ENCODE peak calls at places on chromosomes 13 and 19, in five cellular contexts. F is A549, U is K562, X is GM12878, E is HepG2. M is an unnamed sample.

GRCh38 chr19:58007285-58007684 is 4.7 kb upstream of the ZNF606 start:
- DNase-seq in E (peak; percentile 18), U (no peak), X (no peak), F (peak; percentile 42), M (peak; percentile 81)

GRCh38 chr19:4866595-4867424 is 657 bp downstream of the PLIN3 start:
- DNase-seq in F (no peak), U (peak; percentile 74), X (no peak), E (peak; percentile 34), M (peak; percentile 79)

GRCh38 chr13:63774133-63774532 is 2358.5 kb upstream of the PCDH20 start:
- DNase-seq in X (no peak), E (no peak), F (no peak), U (no peak), M (no peak)

GRCh38 chr19:54257116-54257480 is at the start of gene LILRB5:
- DNase-seq in X (no peak), U (no peak), F (no peak), E (no peak), M (no peak)

GRCh38 chr13:33076451-33076992 is 60.3 kb downstream of the KL start:
- DNase-seq in F (no peak), E (no peak), U (no peak), X (no peak), M (no peak)

GRCh38 chr13:39777527-39778061 is 122.1 kb downstream of the COG6 start:
- DNase-seq in U (no peak), E (no peak), X (no peak), F (peak; percentile 58), M (peak; percentile 39)

GRCh38 chr13:74301200-74302063 is 167.2 kb upstream of the KLF12 start:
- DNase-seq in E (no peak), X (no peak), F (no peak), U (no peak), M (peak; percentile 39)

GRCh38 chr19:33383722-33384292 is 10.3 kb downstream of the CEBPG start:
- DNase-seq in X (no peak), U (no peak), E (no peak), F (no peak), M (no peak)

GRCh38 chr19:43618921-43619261 is 538 bp downstream of the ZNF428 start:
- DNase-seq in U (no peak), X (peak; percentile 30), E (peak; percentile 79), F (peak; percentile 62), M (no peak)

GRCh38 chr13:49329831-49330545 is 82.3 kb downstream of the CDADC1 start:
- DNase-seq in X (no peak), E (no peak), U (no peak), F (no peak), M (no peak)

GRCh38 chr19:16564842-16565241 is 7.4 kb downstream of the SLC35E1 start:
- DNase-seq in X (no peak), E (no peak), F (no peak), U (peak; percentile 2), M (no peak)

GRCh38 chr19:35437152-35437951 is 10.7 kb upstream of the FFAR2 start:
- DNase-seq in X (no peak), U (no peak), E (no peak), F (peak; percentile 73), M (no peak)

GRCh38 chr13:24270639-24271131 is 38.7 kb upstream of the C1QTNF9 start:
- DNase-seq in F (peak; percentile 3), E (peak; percentile 47), U (no peak), X (peak; percentile 38), M (peak; percentile 24)

GRCh38 chr13:96075953-96076543 is 13.9 kb upstream of the HS6ST3 start:
- DNase-seq in F (no peak), U (no peak), E (peak; percentile 12), X (no peak), M (peak; percentile 57)

GRCh38 chr13:77014906-77015685 is 11.9 kb downstream of the FBXL3 start:
- DNase-seq in U (no peak), F (no peak), X (no peak), E (no peak), M (no peak)

GRCh38 chr19:40588110-40588854 is 11.6 kb downstream of the SHKBP1 start:
- DNase-seq in X (no peak), E (no peak), U (no peak), F (peak; percentile 85), M (no peak)

GRCh38 chr13:30224732-30225131 is 82.6 kb downstream of the KATNAL1 start:
- DNase-seq in U (no peak), X (no peak), E (no peak), F (peak; percentile 21), M (no peak)

GRCh38 chr13:98729526-98730057 is 22.9 kb downstream of the SLC15A1 start:
- DNase-seq in U (no peak), F (no peak), E (no peak), X (no peak), M (no peak)

GRCh38 chr19:40690699-40691420 is 409 bp upstream of the NUMBL start:
- DNase-seq in F (peak; percentile 98), U (peak; percentile 95), E (no peak), X (peak; percentile 53), M (peak; percentile 93)

GRCh38 chr13:85247780-85248179 is 551.4 kb downstream of the SLITRK6 start:
- DNase-seq in U (no peak), X (no peak), F (no peak), E (no peak), M (no peak)

GRCh38 chr13:35720690-35721554 is 244.4 kb upstream of the MAB21L1 start:
- DNase-seq in X (no peak), F (peak; percentile 39), E (peak; percentile 31), U (peak; percentile 76), M (peak; percentile 84)

GRCh38 chr13:30148171-30148754 is 159.1 kb downstream of the KATNAL1 start:
- DNase-seq in E (no peak), U (no peak), F (no peak), X (no peak), M (no peak)

GRCh38 chr13:49615844-49616687 is 12.2 kb upstream of the ARL11 start:
- DNase-seq in E (no peak), X (no peak), U (no peak), F (no peak), M (no peak)

DNA sequence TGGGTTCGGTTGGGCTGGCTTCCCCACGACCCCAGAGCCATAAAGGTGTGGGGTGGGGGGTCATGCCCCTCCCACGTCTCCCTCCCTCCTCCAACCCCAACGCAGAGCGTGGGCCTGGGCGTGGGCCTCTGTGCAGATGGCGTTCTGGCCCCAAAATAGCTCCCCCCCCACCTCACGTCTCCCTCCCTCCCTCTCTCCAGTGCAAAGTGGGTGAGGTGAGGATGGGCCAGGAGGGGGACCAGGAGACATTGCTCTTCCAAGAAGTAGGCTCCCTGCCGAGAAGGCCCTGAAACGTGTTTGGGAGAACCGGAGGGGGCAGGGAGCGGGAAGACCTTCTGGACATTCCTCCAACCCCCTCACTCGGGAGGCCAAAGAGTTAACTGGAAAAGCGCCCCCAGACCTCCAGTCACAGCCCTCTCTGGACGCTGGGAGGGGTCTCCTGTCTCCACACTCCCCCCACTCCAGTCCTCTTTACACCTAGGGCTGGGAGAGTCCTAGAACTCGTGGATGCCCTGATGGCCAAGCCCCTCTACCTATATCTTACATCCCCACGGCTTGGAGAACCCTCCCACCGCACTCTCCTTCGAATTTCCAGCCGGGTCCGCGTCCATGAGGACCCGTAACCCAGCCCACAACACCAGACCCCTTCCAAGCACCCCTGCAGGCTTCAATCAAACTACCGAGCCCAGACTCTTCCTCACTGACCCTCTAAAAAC is 855 bp downstream of the UNC13A start:
- DNase-seq in E (no peak), U (no peak), F (peak; percentile 52), X (no peak), M (peak; percentile 85)
- H3K27ac ChIP-seq in E (no peak overlapping the region), U (no peak overlapping the region), F (peak overlapping the region; percentile 84), X (no peak overlapping the region), M (peak overlapping the region; percentile 86)

GRCh38 chr19:18500376-18500775 is 21.5 kb downstream of the ELL start:
- DNase-seq in F (no peak), E (no peak), X (no peak), U (no peak), M (no peak)
- TF ChIP-seq JUNB in F (no peak), E (no peak), X (no peak), U (no peak), M (no peak)

DNA sequence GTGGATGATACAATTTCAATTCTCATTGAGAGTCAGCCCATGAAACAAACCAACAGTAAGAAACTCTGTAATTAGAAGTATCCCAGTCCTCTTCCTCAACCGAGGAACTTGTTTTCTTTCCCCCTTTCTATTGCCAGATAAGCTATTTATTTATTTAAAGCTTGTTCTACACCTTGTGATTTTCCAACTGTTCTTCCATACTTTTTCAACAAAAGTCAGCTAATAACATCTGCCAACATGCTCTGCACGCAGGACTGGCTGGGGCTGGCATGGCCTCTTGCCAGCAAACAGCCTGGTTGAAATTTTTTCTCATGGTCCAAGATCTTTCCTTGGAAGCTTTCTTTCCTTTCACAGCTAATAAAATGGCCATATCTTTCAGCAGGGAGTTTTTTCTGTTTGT is 2.9 kb upstream of the IRS2 start:
- DNase-seq in F (no peak), E (no peak), X (no peak), U (no peak), M (no peak)
- H3K27ac ChIP-seq in F (peak overlapping the region; percentile 3), E (no peak overlapping the region), X (no peak overlapping the region), U (no peak overlapping the region), M (no peak overlapping the region)

GRCh38 chr13:112692104-112692503 is 2.3 kb downstream of the ATP11A start:
- DNase-seq in E (no peak), F (no peak), X (no peak), U (no peak), M (no peak)

GRCh38 chr13:112688560-112689497 is 1.0 kb upstream of the ATP11A start:
- DNase-seq in F (no peak), E (peak; percentile 24), X (no peak), U (no peak), M (peak; percentile 47)

GRCh38 chr13:112689498-112690241 is at the start of gene ATP11A:
- DNase-seq in X (no peak), E (peak; percentile 72), U (peak; percentile 95), F (peak; percentile 78), M (peak; percentile 86)

GRCh38 chr13:112692586-112692985 is 2.7 kb downstream of the ATP11A start:
- DNase-seq in X (no peak), E (no peak), U (no peak), F (no peak), M (no peak)

DNA sequence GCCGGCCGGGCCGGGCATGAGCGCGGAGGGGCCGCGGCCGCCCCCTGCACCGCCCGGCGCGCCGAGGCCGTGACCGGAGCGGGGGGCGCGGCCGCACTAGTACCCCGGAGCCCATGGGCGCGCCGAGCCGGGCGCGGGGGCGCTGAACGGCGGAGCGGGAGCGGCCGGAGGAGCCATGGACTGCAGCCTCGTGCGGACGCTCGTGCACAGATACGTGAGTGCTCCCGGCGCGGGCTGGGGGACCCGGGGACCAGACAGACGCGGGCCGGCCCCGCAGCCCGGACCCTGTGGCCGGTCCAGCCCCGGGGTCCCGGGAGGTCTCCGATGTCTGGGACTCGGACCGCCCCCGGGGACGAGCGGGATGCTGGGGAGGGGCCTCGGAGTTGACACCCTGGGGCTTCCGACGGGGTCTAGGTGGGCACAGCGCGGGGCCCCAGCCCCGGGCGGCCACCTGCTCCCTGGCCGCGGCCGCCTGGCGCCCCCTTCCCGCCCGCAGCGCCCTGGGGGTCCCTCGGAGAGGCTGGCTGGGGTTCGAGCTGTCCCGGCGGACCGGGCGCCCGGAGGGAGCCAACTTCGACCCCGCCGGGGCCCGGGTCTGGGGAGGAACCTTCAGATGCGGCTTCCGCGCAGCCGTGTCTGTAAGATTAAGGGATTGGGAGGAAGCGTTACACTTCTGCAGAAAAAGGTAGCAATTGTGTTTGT is 555 bp downstream of the ATP11A start:
- DNase-seq in E (no peak), X (no peak), F (no peak), U (no peak), M (peak; percentile 64)
- TF ChIP-seq JUNB in E (no peak), X (no peak), F (no peak), U (no peak), M (no peak)

M was measured in GM23338.